ENCODE peak calls at places on chromosome 15, in four cellular contexts. I is H9, Z is mesenchymal stem cell, O is trophoblast cell. C is an unnamed sample.

GRCh38 chr15:101559938-101560337 is 70.4 kb upstream of the PCSK6 start:
- DNase-seq in Z (no peak), O (no peak), I (no peak), C (no peak)

GRCh38 chr15:101813803-101814534 is 2.0 kb downstream of the OR4F15 start:
- DNase-seq in O (no peak), I (no peak), Z (peak), C (no peak)

GRCh38 chr15:71385469-71385868 is 270.2 kb downstream of the THSD4 start:
- DNase-seq in I (no peak), Z (no peak), O (no peak), C (no peak)

GRCh38 chr15:47961401-47962090 is 159.2 kb upstream of the SLC24A5 start:
- DNase-seq in Z (no peak), I (no peak), O (no peak), C (no peak)

GRCh38 chr15:74027688-74028087 is 33.2 kb downstream of the PML start:
- DNase-seq in Z (no peak), I (no peak), O (no peak), C (no peak)

GRCh38 chr15:31499953-31500808 is 173.5 kb downstream of the KLF13 start:
- DNase-seq in Z (no peak), O (no peak), I (peak), C (no peak)

GRCh38 chr15:39429898-39430357 is 151.0 kb upstream of the THBS1 start:
- DNase-seq in I (no peak), Z (peak), O (no peak), C (no peak)

GRCh38 chr15:29102911-29103824 is 166.5 kb downstream of the NSMCE3 start:
- DNase-seq in I (no peak), Z (no peak), O (no peak), C (peak)

GRCh38 chr15:95912280-95912625 is 418.2 kb upstream of the NR2F2 start:
- DNase-seq in Z (no peak), I (no peak), O (no peak), C (no peak)

GRCh38 chr15:91862891-91863520 is 9.5 kb downstream of the SLCO3A1 start:
- DNase-seq in I (no peak), Z (no peak), O (no peak), C (no peak)

GRCh38 chr15:68643216-68643830 is 64.5 kb downstream of the CORO2B start:
- DNase-seq in I (no peak), O (no peak), Z (no peak), C (no peak)

GRCh38 chr15:64898406-64898805 is 13.3 kb upstream of the ANKDD1A start:
- DNase-seq in I (peak), Z (no peak), O (no peak), C (no peak)

GRCh38 chr15:64895285-64896065 is 16.2 kb upstream of the ANKDD1A start:
- DNase-seq in O (no peak), I (no peak), Z (peak), C (no peak)

GRCh38 chr15:64894395-64895056 is 17.2 kb upstream of the ANKDD1A start:
- DNase-seq in Z (no peak), O (no peak), I (peak), C (no peak)

GRCh38 chr15:64897345-64897985 is 14.2 kb upstream of the ANKDD1A start:
- DNase-seq in Z (peak), O (peak), I (no peak), C (no peak)

GRCh38 chr15:64896371-64897069 is 15.2 kb upstream of the ANKDD1A start:
- DNase-seq in O (no peak), Z (no peak), I (no peak), C (no peak)
- H2BK120ac ChIP-seq in O (no peak), Z (peak), I (no peak), C (no peak)

DNA sequence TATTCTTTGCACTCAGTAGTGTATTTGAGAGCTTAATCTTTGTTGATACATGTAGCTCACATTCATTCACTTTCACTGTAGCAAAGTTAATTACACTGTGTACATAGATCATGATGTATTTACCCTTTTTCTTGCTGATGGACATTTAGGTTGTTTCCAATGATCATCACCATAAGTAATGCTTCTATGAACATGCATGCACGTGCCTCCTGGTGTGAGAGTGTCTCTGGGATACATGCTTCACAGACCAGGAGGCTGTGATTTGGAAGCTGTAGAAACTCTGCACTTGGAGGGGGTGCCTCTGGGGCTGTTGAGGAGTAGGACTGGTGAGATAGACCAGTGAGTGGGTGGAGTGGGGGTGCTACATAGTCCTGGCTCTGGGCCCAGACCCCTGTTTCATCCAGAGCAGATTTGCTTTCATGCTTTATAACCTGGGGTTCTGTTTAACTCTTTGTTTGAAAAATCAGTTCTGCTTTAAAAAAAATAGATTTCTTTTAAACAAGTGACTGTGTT is 18.2 kb upstream of the SMAD3 start:
- DNase-seq in Z (no peak), I (no peak), O (no peak), C (no peak)
- H2AK5ac ChIP-seq in Z (peak), I (no peak), O (no peak), C (no peak)

GRCh38 chr15:57355259-57355658 is 21.0 kb upstream of the CGNL1 start:
- DNase-seq in O (no peak), Z (no peak), I (peak), C (no peak)
- H2BK12ac ChIP-seq in O (peak), Z (no peak), I (no peak), C (peak)

DNA sequence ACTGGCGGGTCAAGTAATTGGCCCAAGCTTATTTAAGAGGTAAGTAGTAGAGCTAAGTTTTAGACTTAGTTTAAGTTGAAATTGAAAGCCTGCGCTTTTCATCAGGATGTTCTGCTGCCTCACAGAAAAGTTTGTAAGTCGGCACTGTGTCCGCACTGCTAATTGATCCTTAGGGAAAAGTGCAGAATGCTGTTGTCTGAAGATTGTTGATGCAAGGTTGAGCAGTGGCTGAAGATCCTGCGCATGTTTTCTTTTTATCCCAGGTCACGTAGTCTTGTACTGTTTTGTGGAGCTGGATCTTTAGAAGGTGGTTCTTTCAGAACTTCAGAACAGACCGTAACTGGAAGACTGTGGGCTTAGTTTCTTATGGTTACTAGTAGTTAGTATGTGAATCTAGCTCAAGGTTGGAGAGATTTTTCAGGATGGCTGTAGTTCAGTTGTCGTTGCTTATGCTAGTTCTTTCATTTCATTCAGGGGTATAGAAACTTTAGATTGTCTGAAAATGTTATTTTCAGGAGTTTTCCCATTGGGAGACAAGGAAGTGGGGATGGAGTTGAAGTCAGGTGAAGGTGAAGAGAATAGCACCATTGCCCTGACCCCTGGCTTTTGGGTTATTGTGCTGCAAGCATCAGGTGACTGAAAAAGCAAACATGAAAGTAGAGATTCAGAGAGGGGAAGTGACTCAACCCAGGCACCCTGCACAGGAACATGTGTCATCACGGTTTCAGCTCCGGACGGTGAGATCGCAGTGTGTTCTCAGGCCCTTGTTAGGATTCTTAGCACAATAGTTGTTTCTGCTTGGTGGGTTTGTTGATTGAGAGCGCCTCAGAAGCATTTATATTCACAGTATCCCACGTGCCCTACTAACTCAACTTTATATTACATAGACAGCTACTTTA is 32.8 kb downstream of the AKAP13 start:
- DNase-seq in Z (peak), O (peak), I (no peak), C (no peak)
- H2BK120ac ChIP-seq in Z (peak), O (no peak), I (no peak), C (no peak)

DNA sequence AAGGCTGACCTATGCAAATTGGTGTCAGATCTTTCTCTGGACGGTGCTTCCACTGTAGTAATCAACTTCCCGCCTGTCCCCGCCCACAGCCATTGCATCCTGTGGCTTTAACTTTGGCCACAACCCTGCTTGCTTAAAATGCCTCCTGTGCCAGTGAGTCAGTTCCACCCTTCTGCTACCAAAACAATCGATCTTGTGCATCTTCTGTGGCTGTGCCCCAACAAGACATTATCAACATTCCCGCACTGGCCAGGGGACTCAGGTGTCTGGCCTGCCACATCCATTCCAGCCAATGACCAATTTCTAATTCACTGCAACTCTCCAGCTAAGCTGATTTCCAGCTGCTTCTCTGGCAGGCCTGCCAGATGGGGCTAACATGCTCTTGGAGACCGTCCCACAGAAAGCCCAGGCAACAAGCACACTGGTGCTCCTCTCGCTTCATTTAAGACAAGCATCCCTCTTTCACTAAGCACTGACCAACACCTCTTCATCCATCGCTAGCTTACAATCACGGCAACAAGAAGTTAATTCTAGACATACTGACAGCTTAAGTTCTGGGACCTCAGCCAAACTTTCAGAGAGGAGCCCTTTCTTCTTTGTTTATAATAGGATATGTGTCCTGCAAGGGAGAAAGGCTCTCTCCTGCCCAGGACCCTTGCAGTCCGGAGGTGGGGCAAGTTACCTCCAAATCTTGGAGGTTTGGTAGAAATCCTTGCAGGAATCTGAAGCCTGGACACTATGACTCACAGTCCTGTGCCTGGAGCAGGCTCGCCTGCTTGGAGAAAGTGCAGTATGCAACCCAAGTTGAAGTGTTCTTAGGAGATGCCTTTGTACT is 6.7 kb downstream of the CA12 start:
- DNase-seq in I (no peak), O (no peak), Z (peak), C (no peak)
- H2AK5ac ChIP-seq in I (no peak), O (no peak), Z (peak), C (no peak)

GRCh38 chr15:77682564-77682963 is 49.9 kb upstream of the LINGO1 start:
- DNase-seq in O (no peak), Z (no peak), I (no peak), C (no peak)
- H2BK12ac ChIP-seq in O (no peak), Z (no peak), I (no peak), C (no peak)

GRCh38 chr15:54687628-54688027 is 509.1 kb downstream of the RSL24D1 start:
- DNase-seq in O (no peak), Z (no peak), I (no peak), C (no peak)
- H2BK120ac ChIP-seq in O (no peak), Z (no peak), I (no peak), C (no peak)